ENCODE peak calls at places on chromosome 1, in seven cellular contexts. G, R, J, E, W, N and C are unnamed samples.

GRCh38 chr1:37647281-37647680 is 12.6 kb upstream of the RSPO1 start:
- DNase-seq in J (no peak), E (no peak), R (no peak), N (no peak), W (no peak), G (no peak), C (no peak)

GRCh38 chr1:243323481-243323880 is 67.6 kb downstream of the SDCCAG8 start:
- DNase-seq in G (no peak), J (no peak), E (no peak), R (no peak), W (no peak), N (no peak), C (no peak)

GRCh38 chr1:54081306-54082270 is 28.2 kb downstream of the TCEANC2 start:
- DNase-seq in J (peak), N (peak), G (peak), R (no peak), E (peak), W (peak), C (peak)

GRCh38 chr1:43271186-43272118 is 1.7 kb downstream of the TMEM125 start:
- DNase-seq in R (no peak), J (no peak), N (no peak), E (no peak), W (no peak), G (no peak), C (no peak)

GRCh38 chr1:50658421-50659076 is 235.3 kb upstream of the DMRTA2 start:
- DNase-seq in R (no peak), N (no peak), J (no peak), E (no peak), W (no peak), G (no peak), C (no peak)

GRCh38 chr1:91501527-91501859 is 842 bp downstream of the CDC7 start:
- DNase-seq in G (peak), R (no peak), W (no peak), N (no peak), E (no peak), J (no peak), C (no peak)

GRCh38 chr1:117671781-117672501 is 66.1 kb downstream of the TENT5C start:
- DNase-seq in W (peak), N (no peak), E (peak), G (no peak), J (no peak), R (no peak), C (no peak)

GRCh38 chr1:225811622-225812487 is 1.9 kb downstream of the EPHX1 start:
- DNase-seq in J (peak), R (no peak), E (no peak), W (no peak), N (no peak), G (no peak), C (no peak)

GRCh38 chr1:225425211-225425786 is 2.5 kb downstream of the LBR start:
- DNase-seq in N (no peak), J (no peak), G (no peak), R (no peak), E (no peak), W (peak), C (no peak)

GRCh38 chr1:107689157-107689556 is 275.8 kb downstream of the VAV3 start:
- DNase-seq in E (no peak), R (no peak), W (peak), G (no peak), N (no peak), J (no peak), C (no peak)

GRCh38 chr1:155645024-155645423 is 35.0 kb downstream of the MSTO1 start:
- DNase-seq in J (no peak), N (no peak), E (no peak), G (no peak), R (no peak), W (peak), C (no peak)

GRCh38 chr1:101652476-101652875 is 344.2 kb downstream of the OLFM3 start:
- DNase-seq in R (no peak), G (no peak), W (no peak), J (no peak), N (no peak), E (no peak), C (no peak)

GRCh38 chr1:235397733-235398132 is 30.5 kb downstream of the TBCE start:
- DNase-seq in E (no peak), N (no peak), J (no peak), W (peak), G (no peak), R (no peak), C (no peak)

GRCh38 chr1:115670476-115671175 is 28.9 kb downstream of the VANGL1 start:
- DNase-seq in W (peak), G (no peak), E (no peak), J (no peak), R (no peak), N (no peak), C (no peak)

GRCh38 chr1:110874303-110875215 is 1.6 kb downstream of the CD53 start:
- DNase-seq in N (no peak), G (no peak), J (no peak), R (no peak), E (no peak), W (no peak), C (no peak)

GRCh38 chr1:183600136-183600535 is 9.9 kb upstream of the NCF2 start:
- DNase-seq in J (no peak), N (no peak), E (no peak), W (peak), G (no peak), R (no peak), C (no peak)